ENCODE peak calls at places on chromosomes 6 and 20, in seven cellular contexts. One of them, this sample, is unnamed.

GRCh38 chr6:83827050-83827449 is 26.1 kb upstream of the RIPPLY2 start:
- DNase-seq in SW480: no peak
- DNase-seq in NCI-H345: no peak
- DNase-seq in T-helper 9 cell: no peak
- DNase-seq in A172: no peak
- DNase-seq in NB4: no peak
- DNase-seq in GM19239: no peak
- DNase-seq in this sample: no peak

GRCh38 chr6:108588586-108588985 is 27.9 kb downstream of the FOXO3 start:
- DNase-seq in SW480: no peak
- DNase-seq in NCI-H345: no peak
- DNase-seq in T-helper 9 cell: no peak
- DNase-seq in A172: peak; percentile 32
- DNase-seq in NB4: peak; percentile 25
- DNase-seq in GM19239: no peak
- DNase-seq in this sample: peak; percentile 71

GRCh38 chr6:28393912-28394662 is 5.5 kb downstream of the ZSCAN12 start:
- DNase-seq in SW480: no peak
- DNase-seq in NCI-H345: no peak
- DNase-seq in T-helper 9 cell: no peak
- DNase-seq in A172: no peak
- DNase-seq in NB4: peak; percentile 38
- DNase-seq in GM19239: no peak
- DNase-seq in this sample: peak; percentile 35

GRCh38 chr6:6332240-6332639 is 11.8 kb upstream of the F13A1 start:
- DNase-seq in SW480: no peak
- DNase-seq in NCI-H345: peak; percentile 2
- DNase-seq in T-helper 9 cell: no peak
- DNase-seq in A172: no peak
- DNase-seq in NB4: peak; percentile 90
- DNase-seq in GM19239: peak; percentile 25
- DNase-seq in this sample: peak; percentile 82

GRCh38 chr20:49674383-49675352 is 39.0 kb downstream of the B4GALT5 start:
- DNase-seq in SW480: peak; percentile 99
- DNase-seq in NCI-H345: no peak
- DNase-seq in T-helper 9 cell: no peak
- DNase-seq in A172: peak; percentile 92
- DNase-seq in NB4: no peak
- DNase-seq in GM19239: no peak
- DNase-seq in this sample: no peak

GRCh38 chr6:3162565-3163247 is 5.4 kb upstream of the TUBB2A start:
- DNase-seq in SW480: peak; percentile 77
- DNase-seq in NCI-H345: peak; percentile 54
- DNase-seq in T-helper 9 cell: peak; percentile 56
- DNase-seq in A172: peak; percentile 64
- DNase-seq in NB4: peak; percentile 91
- DNase-seq in GM19239: peak; percentile 57
- DNase-seq in this sample: peak; percentile 89

GRCh38 chr6:154508573-154509375 is 1.7 kb downstream of the CNKSR3 start:
- DNase-seq in SW480: no peak
- DNase-seq in NCI-H345: no peak
- DNase-seq in T-helper 9 cell: no peak
- DNase-seq in A172: peak; percentile 27
- DNase-seq in NB4: no peak
- DNase-seq in GM19239: no peak
- DNase-seq in this sample: no peak

GRCh38 chr20:53752971-53753879 is 159.6 kb upstream of the ZNF217 start:
- DNase-seq in SW480: peak; percentile 83
- DNase-seq in NCI-H345: no peak
- DNase-seq in T-helper 9 cell: no peak
- DNase-seq in A172: peak; percentile 87
- DNase-seq in NB4: peak; percentile 15
- DNase-seq in GM19239: no peak
- DNase-seq in this sample: no peak

GRCh38 chr6:70531133-70531532 is 35.6 kb upstream of the SDHAF4 start:
- DNase-seq in SW480: no peak
- DNase-seq in NCI-H345: no peak
- DNase-seq in T-helper 9 cell: no peak
- DNase-seq in A172: no peak
- DNase-seq in NB4: no peak
- DNase-seq in GM19239: no peak
- DNase-seq in this sample: no peak

GRCh38 chr20:15976047-15976731 is 597.1 kb downstream of the KIF16B start:
- DNase-seq in SW480: no peak
- DNase-seq in NCI-H345: peak; percentile 6
- DNase-seq in T-helper 9 cell: no peak
- DNase-seq in A172: no peak
- DNase-seq in NB4: no peak
- DNase-seq in GM19239: no peak
- DNase-seq in this sample: no peak

GRCh38 chr6:167925011-167925410 is 72.5 kb upstream of the KIF25 start:
- DNase-seq in SW480: no peak
- DNase-seq in NCI-H345: no peak
- DNase-seq in T-helper 9 cell: no peak
- DNase-seq in A172: no peak
- DNase-seq in NB4: no peak
- DNase-seq in GM19239: no peak
- DNase-seq in this sample: no peak

GRCh38 chr6:75458895-75459294 is 34.7 kb downstream of the FILIP1 start:
- DNase-seq in SW480: no peak
- DNase-seq in NCI-H345: no peak
- DNase-seq in T-helper 9 cell: no peak
- DNase-seq in A172: no peak
- DNase-seq in NB4: no peak
- DNase-seq in GM19239: no peak
- DNase-seq in this sample: no peak

GRCh38 chr6:111572216-111572706 is 33.4 kb downstream of the TRAF3IP2 start:
- DNase-seq in SW480: peak; percentile 33
- DNase-seq in NCI-H345: no peak
- DNase-seq in T-helper 9 cell: no peak
- DNase-seq in A172: no peak
- DNase-seq in NB4: no peak
- DNase-seq in GM19239: no peak
- DNase-seq in this sample: no peak

GRCh38 chr6:81575446-81575845 is 177.0 kb downstream of the TENT5A start:
- DNase-seq in SW480: no peak
- DNase-seq in NCI-H345: no peak
- DNase-seq in T-helper 9 cell: no peak
- DNase-seq in A172: no peak
- DNase-seq in NB4: no peak
- DNase-seq in GM19239: no peak
- DNase-seq in this sample: no peak

This sample was measured in RPMI8226.